ENCODE peak calls at places on chromosome 4, in ten cellular contexts. A, W, K, L, T, F, R, U, E and H are unnamed samples.

GRCh38 chr4:16092682-16093319 is 9.0 kb upstream of the PROM1 start:
- DNase-seq in E (no peak), U (no peak), L (peak), R (no peak), F (no peak), T (no peak), W (no peak), A (no peak), K (no peak), H (no peak)

GRCh38 chr4:86233681-86234080 is 126.2 kb downstream of the MAPK10 start:
- DNase-seq in T (no peak), F (no peak), W (no peak), U (no peak), L (no peak), K (no peak), R (peak), E (peak), A (no peak), H (no peak)

GRCh38 chr4:1310796-1311715 is 21.4 kb downstream of the MAEA start:
- DNase-seq in E (no peak), W (no peak), K (no peak), U (no peak), F (no peak), R (no peak), L (no peak), T (no peak), A (no peak), H (no peak)

GRCh38 chr4:5863461-5864113 is 29.3 kb downstream of the CRMP1 start:
- DNase-seq in U (no peak), W (no peak), E (peak), R (peak), L (no peak), K (no peak), T (peak), F (no peak), A (no peak), H (no peak)

GRCh38 chr4:100118213-100118612 is 72.1 kb downstream of the DDIT4L start:
- DNase-seq in E (no peak), U (peak), K (no peak), L (no peak), F (no peak), A (no peak), R (no peak), T (no peak), W (no peak), H (no peak)

GRCh38 chr4:55729306-55730142 is 90.1 kb upstream of the EXOC1L start:
- DNase-seq in L (no peak), U (peak), R (peak), K (no peak), W (no peak), E (no peak), A (no peak), F (no peak), T (no peak), H (no peak)

GRCh38 chr4:142817442-142817841 is 28.7 kb downstream of the INPP4B start:
- DNase-seq in R (peak), E (peak), L (peak), W (no peak), T (peak), F (no peak), A (no peak), U (no peak), K (no peak), H (no peak)

GRCh38 chr4:120215350-120215749 is 148.7 kb upstream of the MAD2L1 start:
- DNase-seq in R (no peak), U (no peak), T (no peak), A (no peak), W (no peak), E (no peak), F (no peak), L (no peak), K (no peak), H (no peak)

GRCh38 chr4:136829298-136829697 is 703.0 kb downstream of the PCDH18 start:
- DNase-seq in L (no peak), E (no peak), K (no peak), F (no peak), A (no peak), R (no peak), U (peak), T (no peak), W (no peak), H (no peak)

GRCh38 chr4:176779421-176779820 is 13.3 kb downstream of the VEGFC start:
- DNase-seq in F (no peak), W (no peak), R (no peak), K (no peak), U (no peak), A (no peak), L (no peak), E (no peak), T (no peak), H (no peak)

GRCh38 chr4:152460488-152460887 is 75.4 kb downstream of the FBXW7 start:
- DNase-seq in U (no peak), R (peak), F (no peak), L (no peak), W (no peak), K (no peak), E (peak), A (no peak), T (no peak), H (no peak)

GRCh38 chr4:55330241-55330640 is 15.8 kb upstream of the SRD5A3 start:
- DNase-seq in E (no peak), L (no peak), F (no peak), U (no peak), A (no peak), T (no peak), K (no peak), R (no peak), W (no peak), H (no peak)

GRCh38 chr4:56803473-56803872 is 18.0 kb downstream of the SPINK2 start:
- DNase-seq in T (no peak), F (no peak), K (no peak), W (no peak), L (no peak), A (peak), E (no peak), R (peak), U (peak), H (no peak)

GRCh38 chr4:69092190-69092589 is 4.1 kb upstream of the UGT2B7 start:
- DNase-seq in W (no peak), R (peak), U (no peak), A (no peak), T (no peak), E (peak), K (no peak), L (no peak), F (no peak), H (no peak)

GRCh38 chr4:65880594-65880993 is 210.3 kb upstream of the EPHA5 start:
- DNase-seq in T (no peak), W (no peak), U (no peak), K (no peak), A (no peak), E (no peak), L (no peak), F (no peak), R (no peak), H (no peak)

GRCh38 chr4:11914406-11914805 is 485.7 kb upstream of the HS3ST1 start:
- DNase-seq in W (no peak), T (no peak), R (peak), A (no peak), L (peak), K (no peak), E (no peak), U (peak), F (no peak), H (no peak)

GRCh38 chr4:24303926-24304325 is 280.4 kb downstream of the DHX15 start:
- DNase-seq in R (no peak), L (no peak), W (no peak), A (no peak), F (no peak), E (no peak), K (no peak), T (no peak), U (no peak), H (no peak)

GRCh38 chr4:70714061-70714468 is 7.7 kb upstream of the RUFY3 start:
- DNase-seq in F (no peak), T (no peak), K (no peak), U (no peak), E (no peak), R (no peak), W (no peak), L (no peak), A (no peak), H (no peak)

GRCh38 chr4:63717384-63717783 is 691.9 kb downstream of the TECRL start:
- DNase-seq in F (no peak), W (no peak), L (peak), U (peak), R (peak), K (no peak), E (peak), A (no peak), T (no peak), H (no peak)

GRCh38 chr4:95045429-95045828 is 287.7 kb downstream of the BMPR1B start:
- DNase-seq in R (peak), L (no peak), W (no peak), E (no peak), K (no peak), A (no peak), T (no peak), U (peak), F (no peak), H (no peak)

GRCh38 chr4:4248885-4249203 is 821 bp upstream of the TMEM128 start:
- DNase-seq in U (no peak), E (no peak), A (no peak), T (no peak), F (no peak), K (no peak), R (peak), L (no peak), W (no peak), H (no peak)

GRCh38 chr4:26992657-26993361 is 132.2 kb downstream of the STIM2 start:
- DNase-seq in A (peak), F (no peak), U (peak), W (no peak), E (no peak), K (peak), L (no peak), R (peak), T (no peak), H (no peak)

GRCh38 chr4:84952004-84952403 is 14.5 kb downstream of the WDFY3 start:
- DNase-seq in F (no peak), E (peak), K (no peak), W (no peak), L (no peak), R (peak), T (no peak), U (no peak), A (no peak), H (no peak)